ENCODE peak calls at places on chromosome 22, in eight cellular contexts. One of them, this sample, is unnamed.

GRCh38 chr22:33519140-33519973 is 400.9 kb downstream of the LARGE1 start:
- DNase-seq in prostate gland: peak
- DNase-seq in T-cell: no peak
- DNase-seq in activated T-helper 1 cell treated with anti-CD3 and anti-CD28 coated beads, Interleukin-12 subunit alpha, Interleukin-12 subunit beta, Interleukin-2, Interleukin-4 antibody, amounts not matched to agents 30 ng/mL and 10 ng/mL and 1 ng/mL, durations not matched to agents 14 hours and 24 hours and 36 hours: no peak
- DNase-seq in NCI-H510A treated with DMSO at 0.1 percent for 48 hours: peak
- DNase-seq in NCI-H1417: peak
- DNase-seq in WTC11: peak
- DNase-seq in T-helper 1 cell: no peak
- DNase-seq in this sample: no peak

GRCh38 chr22:27801616-27802388 is at the start of gene MN1:
- DNase-seq in prostate gland: no peak
- DNase-seq in T-cell: peak
- DNase-seq in activated T-helper 1 cell treated with anti-CD3 and anti-CD28 coated beads, Interleukin-12 subunit alpha, Interleukin-12 subunit beta, Interleukin-2, Interleukin-4 antibody, amounts not matched to agents 30 ng/mL and 10 ng/mL and 1 ng/mL, durations not matched to agents 14 hours and 24 hours and 36 hours: peak
- DNase-seq in NCI-H510A treated with DMSO at 0.1 percent for 48 hours: no peak
- DNase-seq in NCI-H1417: no peak
- DNase-seq in WTC11: peak
- DNase-seq in T-helper 1 cell: peak
- DNase-seq in this sample: peak

GRCh38 chr22:32079110-32080089 is 36.3 kb downstream of the SLC5A1 start:
- DNase-seq in prostate gland: peak
- DNase-seq in T-cell: no peak
- DNase-seq in activated T-helper 1 cell treated with anti-CD3 and anti-CD28 coated beads, Interleukin-12 subunit alpha, Interleukin-12 subunit beta, Interleukin-2, Interleukin-4 antibody, amounts not matched to agents 30 ng/mL and 10 ng/mL and 1 ng/mL, durations not matched to agents 14 hours and 24 hours and 36 hours: no peak
- DNase-seq in NCI-H510A treated with DMSO at 0.1 percent for 48 hours: no peak
- DNase-seq in NCI-H1417: no peak
- DNase-seq in WTC11: no peak
- DNase-seq in T-helper 1 cell: no peak
- DNase-seq in this sample: no peak

GRCh38 chr22:25750569-25751173 is 8.7 kb downstream of the MYO18B start:
- DNase-seq in prostate gland: no peak
- DNase-seq in T-cell: no peak
- DNase-seq in activated T-helper 1 cell treated with anti-CD3 and anti-CD28 coated beads, Interleukin-12 subunit alpha, Interleukin-12 subunit beta, Interleukin-2, Interleukin-4 antibody, amounts not matched to agents 30 ng/mL and 10 ng/mL and 1 ng/mL, durations not matched to agents 14 hours and 24 hours and 36 hours: no peak
- DNase-seq in NCI-H510A treated with DMSO at 0.1 percent for 48 hours: no peak
- DNase-seq in NCI-H1417: no peak
- DNase-seq in WTC11: no peak
- DNase-seq in T-helper 1 cell: no peak
- DNase-seq in this sample: no peak

GRCh38 chr22:45481661-45482060 is 21.0 kb upstream of the FBLN1 start:
- DNase-seq in prostate gland: no peak
- DNase-seq in T-cell: no peak
- DNase-seq in activated T-helper 1 cell treated with anti-CD3 and anti-CD28 coated beads, Interleukin-12 subunit alpha, Interleukin-12 subunit beta, Interleukin-2, Interleukin-4 antibody, amounts not matched to agents 30 ng/mL and 10 ng/mL and 1 ng/mL, durations not matched to agents 14 hours and 24 hours and 36 hours: no peak
- DNase-seq in NCI-H510A treated with DMSO at 0.1 percent for 48 hours: no peak
- DNase-seq in NCI-H1417: no peak
- DNase-seq in WTC11: no peak
- DNase-seq in T-helper 1 cell: no peak
- DNase-seq in this sample: no peak

GRCh38 chr22:23098718-23099524 is 28.6 kb downstream of the GNAZ start:
- DNase-seq in prostate gland: peak
- DNase-seq in T-cell: no peak
- DNase-seq in activated T-helper 1 cell treated with anti-CD3 and anti-CD28 coated beads, Interleukin-12 subunit alpha, Interleukin-12 subunit beta, Interleukin-2, Interleukin-4 antibody, amounts not matched to agents 30 ng/mL and 10 ng/mL and 1 ng/mL, durations not matched to agents 14 hours and 24 hours and 36 hours: no peak
- DNase-seq in NCI-H510A treated with DMSO at 0.1 percent for 48 hours: no peak
- DNase-seq in NCI-H1417: no peak
- DNase-seq in WTC11: no peak
- DNase-seq in T-helper 1 cell: no peak
- DNase-seq in this sample: no peak

GRCh38 chr22:32082331-32082730 is 39.3 kb downstream of the SLC5A1 start:
- DNase-seq in prostate gland: no peak
- DNase-seq in T-cell: no peak
- DNase-seq in activated T-helper 1 cell treated with anti-CD3 and anti-CD28 coated beads, Interleukin-12 subunit alpha, Interleukin-12 subunit beta, Interleukin-2, Interleukin-4 antibody, amounts not matched to agents 30 ng/mL and 10 ng/mL and 1 ng/mL, durations not matched to agents 14 hours and 24 hours and 36 hours: no peak
- DNase-seq in NCI-H510A treated with DMSO at 0.1 percent for 48 hours: no peak
- DNase-seq in NCI-H1417: no peak
- DNase-seq in WTC11: no peak
- DNase-seq in T-helper 1 cell: no peak
- DNase-seq in this sample: no peak

GRCh38 chr22:47123006-47123826 is 360.8 kb downstream of the TBC1D22A start:
- DNase-seq in prostate gland: peak
- DNase-seq in T-cell: no peak
- DNase-seq in activated T-helper 1 cell treated with anti-CD3 and anti-CD28 coated beads, Interleukin-12 subunit alpha, Interleukin-12 subunit beta, Interleukin-2, Interleukin-4 antibody, amounts not matched to agents 30 ng/mL and 10 ng/mL and 1 ng/mL, durations not matched to agents 14 hours and 24 hours and 36 hours: no peak
- DNase-seq in NCI-H510A treated with DMSO at 0.1 percent for 48 hours: no peak
- DNase-seq in NCI-H1417: no peak
- DNase-seq in WTC11: no peak
- DNase-seq in T-helper 1 cell: no peak
- DNase-seq in this sample: no peak

GRCh38 chr22:27919943-27920755 is 1.1 kb upstream of the PITPNB start:
- DNase-seq in prostate gland: no peak
- DNase-seq in T-cell: no peak
- DNase-seq in activated T-helper 1 cell treated with anti-CD3 and anti-CD28 coated beads, Interleukin-12 subunit alpha, Interleukin-12 subunit beta, Interleukin-2, Interleukin-4 antibody, amounts not matched to agents 30 ng/mL and 10 ng/mL and 1 ng/mL, durations not matched to agents 14 hours and 24 hours and 36 hours: no peak
- DNase-seq in NCI-H510A treated with DMSO at 0.1 percent for 48 hours: peak
- DNase-seq in NCI-H1417: peak
- DNase-seq in WTC11: no peak
- DNase-seq in T-helper 1 cell: no peak
- DNase-seq in this sample: no peak

GRCh38 chr22:48947636-48948035 is 880.0 kb downstream of the BRD1 start:
- DNase-seq in prostate gland: no peak
- DNase-seq in T-cell: no peak
- DNase-seq in activated T-helper 1 cell treated with anti-CD3 and anti-CD28 coated beads, Interleukin-12 subunit alpha, Interleukin-12 subunit beta, Interleukin-2, Interleukin-4 antibody, amounts not matched to agents 30 ng/mL and 10 ng/mL and 1 ng/mL, durations not matched to agents 14 hours and 24 hours and 36 hours: no peak
- DNase-seq in NCI-H510A treated with DMSO at 0.1 percent for 48 hours: no peak
- DNase-seq in NCI-H1417: no peak
- DNase-seq in WTC11: no peak
- DNase-seq in T-helper 1 cell: no peak
- DNase-seq in this sample: no peak

GRCh38 chr22:50010676-50011446 is 1.7 kb downstream of the IL17REL start:
- DNase-seq in prostate gland: no peak
- DNase-seq in T-cell: peak
- DNase-seq in activated T-helper 1 cell treated with anti-CD3 and anti-CD28 coated beads, Interleukin-12 subunit alpha, Interleukin-12 subunit beta, Interleukin-2, Interleukin-4 antibody, amounts not matched to agents 30 ng/mL and 10 ng/mL and 1 ng/mL, durations not matched to agents 14 hours and 24 hours and 36 hours: no peak
- DNase-seq in NCI-H510A treated with DMSO at 0.1 percent for 48 hours: no peak
- DNase-seq in NCI-H1417: no peak
- DNase-seq in WTC11: no peak
- DNase-seq in T-helper 1 cell: peak
- DNase-seq in this sample: peak

GRCh38 chr22:19037282-19038163 is 84.7 kb downstream of the DGCR2 start:
- DNase-seq in prostate gland: no peak
- DNase-seq in T-cell: no peak
- DNase-seq in activated T-helper 1 cell treated with anti-CD3 and anti-CD28 coated beads, Interleukin-12 subunit alpha, Interleukin-12 subunit beta, Interleukin-2, Interleukin-4 antibody, amounts not matched to agents 30 ng/mL and 10 ng/mL and 1 ng/mL, durations not matched to agents 14 hours and 24 hours and 36 hours: no peak
- DNase-seq in NCI-H510A treated with DMSO at 0.1 percent for 48 hours: no peak
- DNase-seq in NCI-H1417: no peak
- DNase-seq in WTC11: peak
- DNase-seq in T-helper 1 cell: no peak
- DNase-seq in this sample: no peak

GRCh38 chr22:37704645-37705044 is 7.8 kb downstream of the TRIOBP start:
- DNase-seq in prostate gland: no peak
- DNase-seq in T-cell: no peak
- DNase-seq in activated T-helper 1 cell treated with anti-CD3 and anti-CD28 coated beads, Interleukin-12 subunit alpha, Interleukin-12 subunit beta, Interleukin-2, Interleukin-4 antibody, amounts not matched to agents 30 ng/mL and 10 ng/mL and 1 ng/mL, durations not matched to agents 14 hours and 24 hours and 36 hours: no peak
- DNase-seq in NCI-H510A treated with DMSO at 0.1 percent for 48 hours: no peak
- DNase-seq in NCI-H1417: no peak
- DNase-seq in WTC11: no peak
- DNase-seq in T-helper 1 cell: no peak
- DNase-seq in this sample: no peak

GRCh38 chr22:20436309-20437252 is 1.0 kb downstream of the SCARF2 start:
- DNase-seq in prostate gland: no peak
- DNase-seq in T-cell: no peak
- DNase-seq in activated T-helper 1 cell treated with anti-CD3 and anti-CD28 coated beads, Interleukin-12 subunit alpha, Interleukin-12 subunit beta, Interleukin-2, Interleukin-4 antibody, amounts not matched to agents 30 ng/mL and 10 ng/mL and 1 ng/mL, durations not matched to agents 14 hours and 24 hours and 36 hours: no peak
- DNase-seq in NCI-H510A treated with DMSO at 0.1 percent for 48 hours: no peak
- DNase-seq in NCI-H1417: no peak
- DNase-seq in WTC11: peak
- DNase-seq in T-helper 1 cell: no peak
- DNase-seq in this sample: no peak

GRCh38 chr22:31614781-31615480 is 47.1 kb downstream of the PISD start:
- DNase-seq in prostate gland: no peak
- DNase-seq in T-cell: no peak
- DNase-seq in activated T-helper 1 cell treated with anti-CD3 and anti-CD28 coated beads, Interleukin-12 subunit alpha, Interleukin-12 subunit beta, Interleukin-2, Interleukin-4 antibody, amounts not matched to agents 30 ng/mL and 10 ng/mL and 1 ng/mL, durations not matched to agents 14 hours and 24 hours and 36 hours: no peak
- DNase-seq in NCI-H510A treated with DMSO at 0.1 percent for 48 hours: no peak
- DNase-seq in NCI-H1417: no peak
- DNase-seq in WTC11: no peak
- DNase-seq in T-helper 1 cell: no peak
- DNase-seq in this sample: no peak

GRCh38 chr22:44566911-44567310 is 68.9 kb upstream of the RTL6 start:
- DNase-seq in prostate gland: no peak
- DNase-seq in T-cell: no peak
- DNase-seq in activated T-helper 1 cell treated with anti-CD3 and anti-CD28 coated beads, Interleukin-12 subunit alpha, Interleukin-12 subunit beta, Interleukin-2, Interleukin-4 antibody, amounts not matched to agents 30 ng/mL and 10 ng/mL and 1 ng/mL, durations not matched to agents 14 hours and 24 hours and 36 hours: no peak
- DNase-seq in NCI-H510A treated with DMSO at 0.1 percent for 48 hours: no peak
- DNase-seq in NCI-H1417: no peak
- DNase-seq in WTC11: no peak
- DNase-seq in T-helper 1 cell: no peak
- DNase-seq in this sample: no peak

GRCh38 chr22:38753894-38754246 is 1.9 kb downstream of the SUN2 start:
- DNase-seq in prostate gland: no peak
- DNase-seq in T-cell: no peak
- DNase-seq in activated T-helper 1 cell treated with anti-CD3 and anti-CD28 coated beads, Interleukin-12 subunit alpha, Interleukin-12 subunit beta, Interleukin-2, Interleukin-4 antibody, amounts not matched to agents 30 ng/mL and 10 ng/mL and 1 ng/mL, durations not matched to agents 14 hours and 24 hours and 36 hours: no peak
- DNase-seq in NCI-H510A treated with DMSO at 0.1 percent for 48 hours: no peak
- DNase-seq in NCI-H1417: no peak
- DNase-seq in WTC11: no peak
- DNase-seq in T-helper 1 cell: no peak
- DNase-seq in this sample: no peak

GRCh38 chr22:30574095-30574981 is at the start of gene GAL3ST1:
- DNase-seq in prostate gland: no peak
- DNase-seq in T-cell: no peak
- DNase-seq in activated T-helper 1 cell treated with anti-CD3 and anti-CD28 coated beads, Interleukin-12 subunit alpha, Interleukin-12 subunit beta, Interleukin-2, Interleukin-4 antibody, amounts not matched to agents 30 ng/mL and 10 ng/mL and 1 ng/mL, durations not matched to agents 14 hours and 24 hours and 36 hours: no peak
- DNase-seq in NCI-H510A treated with DMSO at 0.1 percent for 48 hours: no peak
- DNase-seq in NCI-H1417: peak
- DNase-seq in WTC11: peak
- DNase-seq in T-helper 1 cell: no peak
- DNase-seq in this sample: no peak

GRCh38 chr22:23125512-23126103 is 16.2 kb downstream of the RSPH14 start:
- DNase-seq in prostate gland: no peak
- DNase-seq in T-cell: no peak
- DNase-seq in activated T-helper 1 cell treated with anti-CD3 and anti-CD28 coated beads, Interleukin-12 subunit alpha, Interleukin-12 subunit beta, Interleukin-2, Interleukin-4 antibody, amounts not matched to agents 30 ng/mL and 10 ng/mL and 1 ng/mL, durations not matched to agents 14 hours and 24 hours and 36 hours: no peak
- DNase-seq in NCI-H510A treated with DMSO at 0.1 percent for 48 hours: no peak
- DNase-seq in NCI-H1417: no peak
- DNase-seq in WTC11: no peak
- DNase-seq in T-helper 1 cell: no peak
- DNase-seq in this sample: no peak

GRCh38 chr22:38513063-38513462 is 7.0 kb upstream of the DDX17 start:
- DNase-seq in prostate gland: no peak
- DNase-seq in T-cell: peak
- DNase-seq in activated T-helper 1 cell treated with anti-CD3 and anti-CD28 coated beads, Interleukin-12 subunit alpha, Interleukin-12 subunit beta, Interleukin-2, Interleukin-4 antibody, amounts not matched to agents 30 ng/mL and 10 ng/mL and 1 ng/mL, durations not matched to agents 14 hours and 24 hours and 36 hours: peak
- DNase-seq in NCI-H510A treated with DMSO at 0.1 percent for 48 hours: peak
- DNase-seq in NCI-H1417: no peak
- DNase-seq in WTC11: peak
- DNase-seq in T-helper 1 cell: peak
- DNase-seq in this sample: no peak

GRCh38 chr22:38799265-38800002 is 5.5 kb upstream of the DNAL4 start:
- DNase-seq in prostate gland: no peak
- DNase-seq in T-cell: no peak
- DNase-seq in activated T-helper 1 cell treated with anti-CD3 and anti-CD28 coated beads, Interleukin-12 subunit alpha, Interleukin-12 subunit beta, Interleukin-2, Interleukin-4 antibody, amounts not matched to agents 30 ng/mL and 10 ng/mL and 1 ng/mL, durations not matched to agents 14 hours and 24 hours and 36 hours: no peak
- DNase-seq in NCI-H510A treated with DMSO at 0.1 percent for 48 hours: no peak
- DNase-seq in NCI-H1417: no peak
- DNase-seq in WTC11: no peak
- DNase-seq in T-helper 1 cell: no peak
- DNase-seq in this sample: no peak

GRCh38 chr22:46122511-46122971 is 27.8 kb upstream of the PPARA start:
- DNase-seq in prostate gland: no peak
- DNase-seq in T-cell: peak
- DNase-seq in activated T-helper 1 cell treated with anti-CD3 and anti-CD28 coated beads, Interleukin-12 subunit alpha, Interleukin-12 subunit beta, Interleukin-2, Interleukin-4 antibody, amounts not matched to agents 30 ng/mL and 10 ng/mL and 1 ng/mL, durations not matched to agents 14 hours and 24 hours and 36 hours: peak
- DNase-seq in NCI-H510A treated with DMSO at 0.1 percent for 48 hours: peak
- DNase-seq in NCI-H1417: no peak
- DNase-seq in WTC11: peak
- DNase-seq in T-helper 1 cell: peak
- DNase-seq in this sample: peak

GRCh38 chr22:20242393-20243175 is 25.5 kb downstream of the RTN4R start:
- DNase-seq in prostate gland: no peak
- DNase-seq in T-cell: peak
- DNase-seq in activated T-helper 1 cell treated with anti-CD3 and anti-CD28 coated beads, Interleukin-12 subunit alpha, Interleukin-12 subunit beta, Interleukin-2, Interleukin-4 antibody, amounts not matched to agents 30 ng/mL and 10 ng/mL and 1 ng/mL, durations not matched to agents 14 hours and 24 hours and 36 hours: no peak
- DNase-seq in NCI-H510A treated with DMSO at 0.1 percent for 48 hours: no peak
- DNase-seq in NCI-H1417: no peak
- DNase-seq in WTC11: no peak
- DNase-seq in T-helper 1 cell: no peak
- DNase-seq in this sample: peak

GRCh38 chr22:38191115-38191514 is 9.5 kb upstream of the PLA2G6 start:
- DNase-seq in prostate gland: no peak
- DNase-seq in T-cell: no peak
- DNase-seq in activated T-helper 1 cell treated with anti-CD3 and anti-CD28 coated beads, Interleukin-12 subunit alpha, Interleukin-12 subunit beta, Interleukin-2, Interleukin-4 antibody, amounts not matched to agents 30 ng/mL and 10 ng/mL and 1 ng/mL, durations not matched to agents 14 hours and 24 hours and 36 hours: no peak
- DNase-seq in NCI-H510A treated with DMSO at 0.1 percent for 48 hours: no peak
- DNase-seq in NCI-H1417: no peak
- DNase-seq in WTC11: no peak
- DNase-seq in T-helper 1 cell: no peak
- DNase-seq in this sample: no peak

GRCh38 chr22:38881464-38881871 is 9.5 kb upstream of the CBX6 start:
- DNase-seq in prostate gland: peak
- DNase-seq in T-cell: no peak
- DNase-seq in activated T-helper 1 cell treated with anti-CD3 and anti-CD28 coated beads, Interleukin-12 subunit alpha, Interleukin-12 subunit beta, Interleukin-2, Interleukin-4 antibody, amounts not matched to agents 30 ng/mL and 10 ng/mL and 1 ng/mL, durations not matched to agents 14 hours and 24 hours and 36 hours: no peak
- DNase-seq in NCI-H510A treated with DMSO at 0.1 percent for 48 hours: no peak
- DNase-seq in NCI-H1417: no peak
- DNase-seq in WTC11: no peak
- DNase-seq in T-helper 1 cell: no peak
- DNase-seq in this sample: no peak

GRCh38 chr22:26722159-26722558 is 64.8 kb downstream of the MIAT start:
- DNase-seq in prostate gland: no peak
- DNase-seq in T-cell: no peak
- DNase-seq in activated T-helper 1 cell treated with anti-CD3 and anti-CD28 coated beads, Interleukin-12 subunit alpha, Interleukin-12 subunit beta, Interleukin-2, Interleukin-4 antibody, amounts not matched to agents 30 ng/mL and 10 ng/mL and 1 ng/mL, durations not matched to agents 14 hours and 24 hours and 36 hours: no peak
- DNase-seq in NCI-H510A treated with DMSO at 0.1 percent for 48 hours: no peak
- DNase-seq in NCI-H1417: no peak
- DNase-seq in WTC11: no peak
- DNase-seq in T-helper 1 cell: no peak
- DNase-seq in this sample: no peak

GRCh38 chr22:23233746-23234408 is 53.6 kb downstream of the BCR start:
- DNase-seq in prostate gland: no peak
- DNase-seq in T-cell: no peak
- DNase-seq in activated T-helper 1 cell treated with anti-CD3 and anti-CD28 coated beads, Interleukin-12 subunit alpha, Interleukin-12 subunit beta, Interleukin-2, Interleukin-4 antibody, amounts not matched to agents 30 ng/mL and 10 ng/mL and 1 ng/mL, durations not matched to agents 14 hours and 24 hours and 36 hours: no peak
- DNase-seq in NCI-H510A treated with DMSO at 0.1 percent for 48 hours: no peak
- DNase-seq in NCI-H1417: no peak
- DNase-seq in WTC11: no peak
- DNase-seq in T-helper 1 cell: no peak
- DNase-seq in this sample: no peak

GRCh38 chr22:48247829-48248228 is 1485.4 kb downstream of the TBC1D22A start:
- DNase-seq in prostate gland: no peak
- DNase-seq in T-cell: no peak
- DNase-seq in activated T-helper 1 cell treated with anti-CD3 and anti-CD28 coated beads, Interleukin-12 subunit alpha, Interleukin-12 subunit beta, Interleukin-2, Interleukin-4 antibody, amounts not matched to agents 30 ng/mL and 10 ng/mL and 1 ng/mL, durations not matched to agents 14 hours and 24 hours and 36 hours: no peak
- DNase-seq in NCI-H510A treated with DMSO at 0.1 percent for 48 hours: no peak
- DNase-seq in NCI-H1417: no peak
- DNase-seq in WTC11: no peak
- DNase-seq in T-helper 1 cell: no peak
- DNase-seq in this sample: no peak

GRCh38 chr22:44540756-44541670 is 43.0 kb upstream of the RTL6 start:
- DNase-seq in prostate gland: no peak
- DNase-seq in T-cell: no peak
- DNase-seq in activated T-helper 1 cell treated with anti-CD3 and anti-CD28 coated beads, Interleukin-12 subunit alpha, Interleukin-12 subunit beta, Interleukin-2, Interleukin-4 antibody, amounts not matched to agents 30 ng/mL and 10 ng/mL and 1 ng/mL, durations not matched to agents 14 hours and 24 hours and 36 hours: no peak
- DNase-seq in NCI-H510A treated with DMSO at 0.1 percent for 48 hours: no peak
- DNase-seq in NCI-H1417: no peak
- DNase-seq in WTC11: no peak
- DNase-seq in T-helper 1 cell: no peak
- DNase-seq in this sample: no peak

GRCh38 chr22:49789289-49790141 is 38.2 kb downstream of the BRD1 start:
- DNase-seq in prostate gland: no peak
- DNase-seq in T-cell: peak
- DNase-seq in activated T-helper 1 cell treated with anti-CD3 and anti-CD28 coated beads, Interleukin-12 subunit alpha, Interleukin-12 subunit beta, Interleukin-2, Interleukin-4 antibody, amounts not matched to agents 30 ng/mL and 10 ng/mL and 1 ng/mL, durations not matched to agents 14 hours and 24 hours and 36 hours: no peak
- DNase-seq in NCI-H510A treated with DMSO at 0.1 percent for 48 hours: no peak
- DNase-seq in NCI-H1417: no peak
- DNase-seq in WTC11: no peak
- DNase-seq in T-helper 1 cell: peak
- DNase-seq in this sample: peak

GRCh38 chr22:17213976-17214375 is 5.3 kb downstream of the ADA2 start:
- DNase-seq in prostate gland: peak
- DNase-seq in T-cell: peak
- DNase-seq in activated T-helper 1 cell treated with anti-CD3 and anti-CD28 coated beads, Interleukin-12 subunit alpha, Interleukin-12 subunit beta, Interleukin-2, Interleukin-4 antibody, amounts not matched to agents 30 ng/mL and 10 ng/mL and 1 ng/mL, durations not matched to agents 14 hours and 24 hours and 36 hours: peak
- DNase-seq in NCI-H510A treated with DMSO at 0.1 percent for 48 hours: peak
- DNase-seq in NCI-H1417: peak
- DNase-seq in WTC11: peak
- DNase-seq in T-helper 1 cell: peak
- DNase-seq in this sample: no peak

GRCh38 chr22:20650294-20651207 is 123.4 kb upstream of the SERPIND1 start:
- DNase-seq in prostate gland: no peak
- DNase-seq in T-cell: no peak
- DNase-seq in activated T-helper 1 cell treated with anti-CD3 and anti-CD28 coated beads, Interleukin-12 subunit alpha, Interleukin-12 subunit beta, Interleukin-2, Interleukin-4 antibody, amounts not matched to agents 30 ng/mL and 10 ng/mL and 1 ng/mL, durations not matched to agents 14 hours and 24 hours and 36 hours: no peak
- DNase-seq in NCI-H510A treated with DMSO at 0.1 percent for 48 hours: no peak
- DNase-seq in NCI-H1417: no peak
- DNase-seq in WTC11: no peak
- DNase-seq in T-helper 1 cell: no peak
- DNase-seq in this sample: no peak

GRCh38 chr22:30080805-30081204 is 541 bp downstream of the HORMAD2 start:
- DNase-seq in prostate gland: no peak
- DNase-seq in T-cell: no peak
- DNase-seq in activated T-helper 1 cell treated with anti-CD3 and anti-CD28 coated beads, Interleukin-12 subunit alpha, Interleukin-12 subunit beta, Interleukin-2, Interleukin-4 antibody, amounts not matched to agents 30 ng/mL and 10 ng/mL and 1 ng/mL, durations not matched to agents 14 hours and 24 hours and 36 hours: no peak
- DNase-seq in NCI-H510A treated with DMSO at 0.1 percent for 48 hours: no peak
- DNase-seq in NCI-H1417: no peak
- DNase-seq in WTC11: no peak
- DNase-seq in T-helper 1 cell: no peak
- DNase-seq in this sample: no peak

GRCh38 chr22:44221710-44222475 is 41.2 kb downstream of the PARVG start:
- DNase-seq in prostate gland: no peak
- DNase-seq in T-cell: no peak
- DNase-seq in activated T-helper 1 cell treated with anti-CD3 and anti-CD28 coated beads, Interleukin-12 subunit alpha, Interleukin-12 subunit beta, Interleukin-2, Interleukin-4 antibody, amounts not matched to agents 30 ng/mL and 10 ng/mL and 1 ng/mL, durations not matched to agents 14 hours and 24 hours and 36 hours: no peak
- DNase-seq in NCI-H510A treated with DMSO at 0.1 percent for 48 hours: no peak
- DNase-seq in NCI-H1417: no peak
- DNase-seq in WTC11: no peak
- DNase-seq in T-helper 1 cell: no peak
- DNase-seq in this sample: no peak

This sample was measured in T-helper 22 cell.